ENCODE peak calls at places on chromosomes 13 and 19, in nine cellular contexts. K, S, O, J, Z, U, F, R and V are unnamed samples.

GRCh38 chr13:21435710-21436151 is 23.4 kb downstream of the ZDHHC20 start:
- DNase-seq in R (no peak), U (peak), Z (peak), S (peak), F (peak), J (no peak), K (peak), O (peak), V (peak)

GRCh38 chr13:113064534-113065405 is 40.8 kb upstream of the F7 start:
- DNase-seq in Z (peak), S (no peak), J (no peak), F (peak), U (no peak), O (no peak), K (peak), R (no peak), V (peak)

GRCh38 chr13:36822786-36823185 is 3.8 kb downstream of the RFXAP start:
- DNase-seq in Z (no peak), K (peak), U (no peak), J (no peak), R (no peak), F (no peak), O (no peak), S (no peak), V (no peak)

GRCh38 chr19:2261438-2262172 is 5.4 kb upstream of the JSRP1 start:
- DNase-seq in O (peak), F (no peak), U (no peak), K (no peak), R (no peak), Z (no peak), S (no peak), J (peak), V (no peak)

GRCh38 chr19:48390188-48391099 is 907 bp downstream of the KDELR1 start:
- DNase-seq in Z (peak), F (peak), S (no peak), K (peak), R (peak), O (peak), J (peak), U (peak), V (peak)

GRCh38 chr19:41870401-41870873 is 6.6 kb upstream of the CD79A start:
- DNase-seq in F (no peak), O (no peak), U (no peak), R (no peak), K (peak), Z (no peak), S (no peak), J (peak), V (no peak)

GRCh38 chr19:28164214-28164613 is 1048.7 kb downstream of the UQCRFS1 start:
- DNase-seq in U (no peak), K (no peak), R (no peak), Z (no peak), O (no peak), J (no peak), F (no peak), S (no peak), V (no peak)

GRCh38 chr19:719636-720377 is 11.1 kb downstream of the PALM start:
- DNase-seq in U (peak), K (no peak), S (no peak), O (no peak), R (no peak), J (no peak), Z (no peak), F (no peak), V (no peak)

GRCh38 chr19:46372901-46373572 is 26.1 kb downstream of the PPP5C start:
- DNase-seq in Z (peak), F (no peak), J (peak), S (no peak), R (peak), U (no peak), K (no peak), O (no peak), V (peak)

GRCh38 chr19:4019578-4019977 is 12.0 kb downstream of the PIAS4 start:
- DNase-seq in S (no peak), J (no peak), F (no peak), O (no peak), Z (no peak), U (no peak), K (no peak), R (no peak), V (no peak)

GRCh38 chr19:927044-927706 is 1.3 kb downstream of the ARID3A start:
- DNase-seq in F (peak), U (peak), O (peak), S (no peak), Z (no peak), J (peak), R (no peak), K (no peak), V (no peak)

GRCh38 chr13:95704510-95704909 is 27.6 kb downstream of the DNAJC3 start:
- DNase-seq in K (no peak), S (no peak), Z (no peak), O (no peak), J (no peak), R (no peak), U (no peak), F (no peak), V (no peak)

GRCh38 chr19:44626067-44626624 is 12.8 kb downstream of the IGSF23 start:
- DNase-seq in J (no peak), K (peak), U (no peak), F (no peak), Z (peak), S (peak), R (no peak), O (no peak), V (peak)

GRCh38 chr19:44660081-44660480 is 11.2 kb upstream of the CEACAM19 start:
- DNase-seq in K (no peak), J (no peak), F (no peak), Z (no peak), R (no peak), U (no peak), S (no peak), O (no peak), V (no peak)

GRCh38 chr13:92537485-92537884 is 689.1 kb upstream of the GPC6 start:
- DNase-seq in J (no peak), F (no peak), Z (no peak), R (no peak), S (no peak), O (no peak), U (no peak), K (no peak), V (no peak)

GRCh38 chr13:76832258-76832988 is 53.8 kb downstream of the KCTD12 start:
- DNase-seq in J (no peak), U (no peak), O (no peak), K (no peak), S (no peak), R (no peak), Z (no peak), F (no peak), V (no peak)

GRCh38 chr13:51034906-51035305 is 76.2 kb downstream of the C13orf42 start:
- DNase-seq in Z (no peak), R (no peak), J (peak), S (no peak), O (no peak), F (no peak), K (no peak), U (no peak), V (no peak)

GRCh38 chr13:110314516-110315245 is 7.6 kb downstream of the COL4A2 start:
- DNase-seq in R (no peak), F (no peak), U (no peak), J (peak), Z (no peak), S (no peak), O (no peak), K (no peak), V (no peak)

GRCh38 chr13:113904411-113904810 is 40.5 kb upstream of the GAS6 start:
- DNase-seq in K (peak), J (peak), R (no peak), S (no peak), Z (no peak), F (peak), O (peak), U (no peak), V (no peak)

GRCh38 chr13:73177911-73178565 is 119.2 kb downstream of the KLF5 start:
- DNase-seq in J (no peak), O (peak), S (no peak), U (no peak), R (no peak), K (no peak), F (no peak), Z (no peak), V (no peak)

GRCh38 chr13:35990196-35990595 is 141.0 kb downstream of the DCLK1 start:
- DNase-seq in R (no peak), K (no peak), Z (no peak), F (no peak), O (no peak), S (no peak), J (peak), U (no peak), V (no peak)

GRCh38 chr19:18417250-18418033 is 1.8 kb upstream of the SSBP4 start:
- DNase-seq in J (peak), K (peak), Z (peak), S (no peak), F (peak), O (peak), R (no peak), U (peak), V (no peak)

GRCh38 chr19:2923510-2923909 is 21.3 kb downstream of the ZNF77 start:
- DNase-seq in O (no peak), F (no peak), S (no peak), R (no peak), J (no peak), Z (no peak), U (no peak), K (peak), V (peak)

GRCh38 chr19:4577020-4577782 is 17.7 kb upstream of the SEMA6B start:
- DNase-seq in S (no peak), K (no peak), R (no peak), J (peak), U (no peak), F (no peak), Z (no peak), O (no peak), V (no peak)

GRCh38 chr19:49157445-49158224 is at the start of gene TRPM4:
- DNase-seq in J (peak), U (peak), F (peak), Z (peak), O (peak), R (peak), K (peak), S (no peak), V (peak)

GRCh38 chr19:47351545-47351944 is 2.4 kb downstream of the DHX34 start:
- DNase-seq in R (peak), K (peak), Z (no peak), O (no peak), U (no peak), S (no peak), F (no peak), J (peak), V (peak)

GRCh38 chr13:46295531-46296464 is 84.1 kb downstream of the LRRC63 start:
- DNase-seq in Z (no peak), K (peak), U (no peak), R (no peak), F (no peak), O (peak), J (no peak), S (peak), V (peak)

DNA sequence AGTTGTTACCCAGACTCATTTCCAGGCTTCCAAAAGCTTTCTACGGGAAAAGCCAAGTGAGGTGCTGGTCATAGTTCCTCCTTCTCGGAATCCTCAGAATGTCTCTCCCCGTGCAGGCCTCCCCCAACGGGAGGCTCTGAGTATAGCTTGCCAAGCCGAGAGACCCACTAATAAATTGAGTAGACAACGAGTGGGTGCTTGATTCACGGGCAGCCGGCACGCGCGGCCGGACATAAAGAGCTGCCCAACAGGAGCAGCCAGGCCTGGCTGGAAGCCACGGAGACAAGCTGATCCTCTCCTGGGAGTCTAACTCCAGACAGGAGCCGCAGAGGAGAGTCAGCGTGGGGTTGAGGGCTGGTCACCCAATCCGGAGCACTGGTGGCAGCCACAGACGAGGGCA is 43.4 kb upstream of the MEDAG start:
- DNase-seq in Z (no peak), F (no peak), K (no peak), J (peak), O (peak), R (no peak), U (peak), S (no peak), V (no peak)
- H3K27ac ChIP-seq in Z (no peak), F (no peak), K (peak), J (no peak), O (peak), R (no peak), U (no peak), S (peak), V (no peak)

GRCh38 chr19:14467816-14468215 is 7.3 kb downstream of the PTGER1 start:
- DNase-seq in F (no peak), J (peak), Z (no peak), S (no peak), O (no peak), R (no peak), K (no peak), U (no peak), V (no peak)
- TF ChIP-seq CTCF in F (no peak), J (peak), Z (peak), S (no peak), O (no peak), R (no peak), K (no peak), U (no peak), V (no peak)

GRCh38 chr19:11849264-11849615 is 714 bp downstream of the ZNF439 start:
- DNase-seq in J (no peak), S (no peak), R (no peak), K (no peak), Z (no peak), F (no peak), U (peak), O (no peak), V (no peak)
- H3K27ac ChIP-seq in J (no peak), S (no peak), R (peak), K (peak), Z (no peak), F (peak), U (peak), O (peak), V (no peak)

DNA sequence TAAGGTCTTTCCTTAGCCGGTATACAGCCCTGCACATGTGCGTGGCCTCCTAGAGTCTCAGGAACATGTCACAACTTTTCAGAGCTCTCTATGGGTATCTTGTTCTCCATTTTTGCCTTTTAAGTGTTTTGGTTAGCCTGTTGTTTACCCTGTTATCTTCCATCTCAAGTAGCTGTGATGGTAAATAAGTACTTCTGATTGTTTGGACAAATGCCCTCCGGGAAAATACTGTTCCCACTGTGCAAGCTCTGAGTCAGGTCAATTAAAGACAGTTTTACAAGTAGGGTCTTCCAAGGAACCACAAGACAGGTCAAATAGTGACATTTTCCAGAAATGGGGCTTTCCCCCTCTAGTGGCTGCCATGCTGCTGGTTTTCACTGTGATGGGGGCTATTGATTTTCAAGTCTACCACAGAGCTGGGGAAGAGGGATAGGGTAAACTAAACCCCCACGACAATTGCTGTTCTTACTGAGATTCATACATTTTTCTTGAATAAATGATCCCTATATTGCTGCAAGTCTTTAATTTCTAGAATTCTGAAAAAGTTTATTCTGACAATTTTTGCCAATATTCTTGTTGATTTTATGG is 109.5 kb downstream of the TM9SF2 start:
- DNase-seq in Z (no peak), R (no peak), F (no peak), K (no peak), J (no peak), U (no peak), O (no peak), S (no peak), V (no peak)
- TF ChIP-seq CTCF in Z (no peak), R (no peak), F (no peak), K (no peak), J (peak), U (no peak), O (no peak), S (peak), V (no peak)

GRCh38 chr13:27955192-27955591 is 13.9 kb downstream of the CDX2 start:
- DNase-seq in S (no peak), U (no peak), R (no peak), J (no peak), K (no peak), O (no peak), Z (no peak), F (no peak), V (no peak)
- H3K27ac ChIP-seq in S (no peak), U (no peak), R (no peak), J (no peak), K (no peak), O (peak), Z (no peak), F (no peak), V (no peak)

GRCh38 chr13:98483636-98484288 is 93.1 kb downstream of the STK24 start:
- DNase-seq in U (no peak), F (no peak), O (no peak), S (no peak), J (no peak), K (peak), R (no peak), Z (no peak), V (no peak)

GRCh38 chr13:98486412-98486811 is 90.5 kb downstream of the STK24 start:
- DNase-seq in F (no peak), J (peak), U (no peak), S (no peak), K (no peak), O (no peak), R (no peak), Z (no peak), V (no peak)

GRCh38 chr13:98482476-98483444 is 94.1 kb downstream of the STK24 start:
- DNase-seq in R (no peak), J (peak), K (peak), F (no peak), U (peak), S (no peak), O (peak), Z (peak), V (peak)

GRCh38 chr13:98485561-98485960 is 91.3 kb downstream of the STK24 start:
- DNase-seq in F (no peak), Z (no peak), K (no peak), U (no peak), R (no peak), O (no peak), J (peak), S (no peak), V (no peak)

DNA sequence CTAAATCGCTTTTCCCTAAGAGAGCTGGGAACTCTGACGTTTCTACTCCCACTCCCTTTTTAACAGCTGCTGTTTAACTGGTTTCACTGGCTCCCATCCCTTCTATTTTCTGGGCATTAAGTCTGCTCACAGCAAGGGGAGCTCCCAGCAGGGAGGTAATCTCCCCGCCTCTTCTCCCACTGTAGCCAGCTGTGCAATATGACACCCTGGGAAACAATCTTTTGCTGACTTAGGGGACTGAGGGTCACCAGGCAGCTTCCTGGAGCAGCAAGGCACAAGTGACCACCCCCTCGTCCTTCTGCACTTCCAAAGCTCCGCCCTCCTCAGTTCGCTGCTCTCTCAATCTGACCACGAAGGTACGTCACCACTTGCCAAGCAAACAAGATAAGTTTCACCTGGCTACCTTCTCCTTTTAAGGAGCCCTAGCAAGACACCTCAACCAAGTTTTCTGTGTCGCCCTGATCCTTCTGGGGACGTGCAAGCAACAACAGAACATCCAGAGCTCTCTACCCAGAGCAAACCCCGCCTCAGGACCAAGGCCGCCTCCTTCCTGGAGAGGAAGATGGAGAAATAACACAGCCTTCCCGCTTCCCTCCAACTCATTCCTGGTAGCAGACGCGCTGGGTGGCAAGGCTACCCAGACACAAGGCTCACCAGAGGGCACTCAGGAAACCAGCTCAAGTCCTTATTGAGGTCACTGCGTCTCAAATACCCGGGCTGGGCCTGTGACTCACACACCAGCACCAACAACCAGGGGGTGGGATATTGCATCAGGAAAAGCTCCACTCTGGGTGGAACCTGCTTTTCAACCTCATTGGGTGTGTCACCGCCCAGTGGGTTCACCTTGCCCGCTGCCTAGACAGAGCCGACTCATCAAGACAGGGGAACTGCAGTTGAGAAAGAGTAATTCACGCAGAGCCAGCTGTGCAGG is 92.4 kb downstream of the STK24 start:
- DNase-seq in O (peak), K (peak), R (no peak), S (no peak), J (peak), Z (peak), F (peak), U (peak), V (peak)
- TF ChIP-seq CTCF in O (no peak), K (no peak), R (no peak), S (no peak), J (no peak), Z (no peak), F (no peak), U (no peak), V (no peak)

GRCh38 chr19:30563691-30564090 is 191.5 kb downstream of the ZNF536 start:
- DNase-seq in Z (no peak), K (no peak), O (no peak), R (no peak), U (no peak), J (peak), F (no peak), S (no peak), V (no peak)

GRCh38 chr19:30564551-30565011 is 192.4 kb downstream of the ZNF536 start:
- DNase-seq in S (no peak), F (no peak), Z (no peak), O (no peak), J (no peak), K (no peak), U (no peak), R (no peak), V (no peak)

GRCh38 chr19:30565680-30566079 is 193.5 kb downstream of the ZNF536 start:
- DNase-seq in U (no peak), F (no peak), R (no peak), Z (no peak), J (peak), S (no peak), O (no peak), K (no peak), V (no peak)

GRCh38 chr19:30559446-30559845 is 187.3 kb downstream of the ZNF536 start:
- DNase-seq in U (no peak), K (no peak), F (peak), J (no peak), S (no peak), R (no peak), O (no peak), Z (no peak), V (no peak)

DNA sequence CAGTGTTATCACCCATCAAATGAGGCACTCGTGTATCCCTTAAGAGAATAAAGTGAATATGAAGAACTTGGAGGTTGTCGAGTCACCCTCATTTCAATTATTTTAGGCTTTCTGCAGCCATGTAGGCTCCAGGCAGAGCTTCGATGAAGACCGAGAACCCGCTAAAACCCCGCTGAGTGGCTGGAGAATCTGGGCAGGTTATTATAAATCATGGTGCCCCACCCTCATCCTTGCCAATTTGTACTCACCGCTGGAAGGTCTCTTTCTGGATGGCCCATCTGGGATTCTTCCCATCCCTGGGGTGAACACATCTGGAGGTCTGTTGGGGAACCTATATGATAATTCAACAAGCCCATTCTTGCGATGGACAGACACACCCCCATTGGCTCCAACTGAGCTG is 190.8 kb downstream of the ZNF536 start:
- DNase-seq in Z (no peak), O (no peak), J (peak), R (no peak), U (no peak), S (no peak), F (no peak), K (no peak), V (no peak)
- H3K27ac ChIP-seq in Z (no peak), O (no peak), J (no peak), R (no peak), U (no peak), S (peak), F (no peak), K (no peak), V (no peak)